ENCODE peak calls at places on chromosomes 16 and 17, in ten cellular contexts. S, Y, J, C, V, F, W, I, B and E are unnamed samples.

GRCh38 chr17:80375186-80375585 is 39.8 kb upstream of the ENDOV start:
- DNase-seq in J (no peak), Y (no peak), F (no peak), B (no peak), I (no peak), V (no peak), S (no peak), C (peak), W (no peak), E (no peak)

GRCh38 chr17:69240201-69240600 is 11.6 kb upstream of the ABCA10 start:
- DNase-seq in W (no peak), F (no peak), Y (no peak), V (no peak), C (no peak), J (no peak), I (no peak), S (no peak), B (no peak), E (no peak)

GRCh38 chr16:4940719-4941118 is 3.8 kb upstream of the PPL start:
- DNase-seq in B (no peak), W (no peak), Y (no peak), F (no peak), C (no peak), I (no peak), V (no peak), S (no peak), J (no peak), E (no peak)

GRCh38 chr17:6047966-6048365 is 22.2 kb upstream of the WSCD1 start:
- DNase-seq in V (no peak), S (no peak), F (no peak), I (no peak), C (no peak), B (no peak), W (no peak), J (no peak), Y (no peak), E (no peak)

GRCh38 chr16:14095883-14096551 is 24.9 kb downstream of the MRTFB start:
- DNase-seq in F (no peak), Y (no peak), V (no peak), I (no peak), C (no peak), S (peak), J (no peak), B (no peak), W (no peak), E (no peak)

GRCh38 chr17:49707246-49707607 is 537 bp downstream of the SLC35B1 start:
- DNase-seq in W (peak), F (no peak), I (no peak), S (no peak), B (no peak), C (no peak), V (no peak), J (no peak), Y (no peak), E (no peak)

GRCh38 chr16:89506791-89507191 is 1.4 kb upstream of the SPG7 start:
- DNase-seq in W (no peak), J (no peak), V (no peak), C (no peak), Y (no peak), S (no peak), I (peak), F (no peak), B (no peak), E (no peak)

GRCh38 chr16:3582276-3583165 is 5.3 kb upstream of the NLRC3 start:
- DNase-seq in B (no peak), S (no peak), F (no peak), J (no peak), V (no peak), W (no peak), I (peak), Y (no peak), C (no peak), E (peak)

GRCh38 chr16:909281-910000 is 61.3 kb downstream of the LMF1 start:
- DNase-seq in J (no peak), F (no peak), I (peak), S (no peak), Y (no peak), V (no peak), C (no peak), W (no peak), B (no peak), E (no peak)

DNA sequence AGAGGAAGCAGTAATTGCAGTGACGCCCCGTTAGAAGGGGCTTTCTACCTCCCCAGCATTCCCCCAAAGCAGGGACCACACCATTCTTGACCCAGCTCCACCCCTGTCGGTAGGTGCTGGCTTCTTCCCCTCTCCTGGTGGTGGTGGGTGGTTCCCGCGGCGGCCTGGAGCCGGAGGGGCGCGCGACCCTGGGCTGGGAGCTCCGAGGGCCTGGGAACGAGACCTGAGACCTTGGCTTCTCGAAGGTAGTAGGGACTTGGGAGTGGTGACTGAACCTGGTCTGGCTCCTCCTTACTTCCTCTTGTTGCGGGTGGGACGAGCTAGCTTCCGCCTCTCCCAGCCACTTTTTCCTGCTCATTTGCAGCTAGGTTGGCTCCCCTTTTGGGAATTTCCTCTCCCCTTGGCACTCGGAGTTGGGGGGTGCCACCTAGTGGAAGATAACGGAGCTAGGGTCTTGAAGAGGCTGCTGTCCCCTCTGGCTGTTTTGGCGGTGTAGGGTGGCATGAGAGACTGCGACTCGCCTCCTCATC is 460 bp downstream of the GRN start:
- DNase-seq in V (no peak), S (peak), W (peak), B (peak), C (peak), Y (peak), J (peak), I (no peak), F (peak), E (no peak)
- TF ChIP-seq CTCF in V (peak), S (peak), W (peak), B (peak), C (peak), Y (peak), J (no peak), I (peak), F (peak), E (peak)

DNA sequence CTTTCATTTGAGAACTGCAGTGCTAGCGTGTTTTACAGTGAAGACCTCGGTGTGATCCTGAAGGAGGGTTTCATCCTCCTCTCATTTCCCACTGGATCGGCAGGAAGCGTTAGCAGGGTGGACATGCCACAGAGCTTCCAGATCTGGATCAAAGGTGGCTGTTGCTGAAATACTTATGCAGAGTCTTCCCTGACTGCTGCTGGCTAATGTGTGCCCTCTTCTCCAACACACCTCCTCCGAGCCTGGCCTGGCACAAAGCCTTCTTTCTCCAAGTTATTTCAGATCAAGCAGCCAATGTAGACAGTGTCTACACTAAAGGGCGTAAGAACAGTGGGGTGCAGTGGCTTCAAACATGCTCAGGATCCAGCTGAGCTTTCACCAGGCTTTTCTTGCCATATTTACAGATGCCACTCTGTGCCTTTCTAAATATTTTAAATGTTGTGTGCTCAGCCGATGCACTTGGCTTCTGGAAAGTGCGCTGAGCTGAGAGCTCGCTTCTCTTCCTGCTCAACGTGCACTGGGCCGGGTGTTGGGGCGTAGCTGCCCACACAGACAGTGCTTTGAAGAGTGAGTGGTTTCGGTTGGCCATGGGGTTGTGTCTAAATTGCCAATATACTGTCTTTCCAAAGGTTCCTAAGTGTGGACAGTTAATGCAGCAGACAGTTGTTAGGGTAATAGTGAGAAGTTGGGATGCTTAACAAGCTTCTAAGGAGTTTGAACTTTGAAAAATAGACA is 2.1 kb downstream of the ZNF750 start:
- DNase-seq in I (no peak), C (no peak), S (no peak), F (no peak), Y (no peak), V (no peak), J (no peak), W (peak), B (no peak), E (peak)
- H3K4me3 ChIP-seq in I (peak), C (no peak), S (no peak), F (no peak), Y (no peak), V (no peak), J (no peak), W (no peak), B (peak), E (no peak)

DNA sequence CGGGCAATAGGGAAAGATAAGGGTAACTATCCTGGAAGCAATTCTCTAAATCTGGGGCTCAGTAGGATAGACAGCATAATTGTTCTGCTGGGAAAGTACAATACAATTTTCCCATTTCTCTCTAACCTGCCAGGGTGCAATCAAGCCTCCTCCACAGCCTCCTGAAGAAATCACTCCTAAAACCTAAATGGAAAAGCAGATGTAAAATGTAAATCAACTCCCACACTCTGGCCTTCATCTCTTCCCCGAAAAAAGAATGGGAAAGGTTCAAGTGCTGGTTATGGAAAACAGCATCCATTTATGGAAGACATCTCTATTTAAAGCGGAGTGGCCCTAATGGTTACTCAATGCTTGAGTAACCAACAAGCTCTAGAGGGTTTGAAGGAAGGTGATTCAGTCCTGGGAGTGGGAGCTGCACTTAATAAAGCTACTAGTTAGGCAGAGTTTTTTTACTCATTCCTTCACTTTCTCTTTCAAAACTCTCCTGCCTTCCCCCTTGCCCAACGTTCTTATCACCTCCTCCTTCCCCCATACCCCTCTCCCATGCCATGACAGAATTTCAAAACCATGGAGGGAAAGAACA is 5.1 kb downstream of the MMD start:
- DNase-seq in C (no peak), I (no peak), Y (no peak), F (no peak), J (no peak), V (no peak), S (no peak), W (no peak), B (no peak), E (no peak)
- H3K27ac ChIP-seq in C (no peak), I (no peak), Y (no peak), F (no peak), J (no peak), V (peak), S (no peak), W (peak), B (no peak), E (no peak)

DNA sequence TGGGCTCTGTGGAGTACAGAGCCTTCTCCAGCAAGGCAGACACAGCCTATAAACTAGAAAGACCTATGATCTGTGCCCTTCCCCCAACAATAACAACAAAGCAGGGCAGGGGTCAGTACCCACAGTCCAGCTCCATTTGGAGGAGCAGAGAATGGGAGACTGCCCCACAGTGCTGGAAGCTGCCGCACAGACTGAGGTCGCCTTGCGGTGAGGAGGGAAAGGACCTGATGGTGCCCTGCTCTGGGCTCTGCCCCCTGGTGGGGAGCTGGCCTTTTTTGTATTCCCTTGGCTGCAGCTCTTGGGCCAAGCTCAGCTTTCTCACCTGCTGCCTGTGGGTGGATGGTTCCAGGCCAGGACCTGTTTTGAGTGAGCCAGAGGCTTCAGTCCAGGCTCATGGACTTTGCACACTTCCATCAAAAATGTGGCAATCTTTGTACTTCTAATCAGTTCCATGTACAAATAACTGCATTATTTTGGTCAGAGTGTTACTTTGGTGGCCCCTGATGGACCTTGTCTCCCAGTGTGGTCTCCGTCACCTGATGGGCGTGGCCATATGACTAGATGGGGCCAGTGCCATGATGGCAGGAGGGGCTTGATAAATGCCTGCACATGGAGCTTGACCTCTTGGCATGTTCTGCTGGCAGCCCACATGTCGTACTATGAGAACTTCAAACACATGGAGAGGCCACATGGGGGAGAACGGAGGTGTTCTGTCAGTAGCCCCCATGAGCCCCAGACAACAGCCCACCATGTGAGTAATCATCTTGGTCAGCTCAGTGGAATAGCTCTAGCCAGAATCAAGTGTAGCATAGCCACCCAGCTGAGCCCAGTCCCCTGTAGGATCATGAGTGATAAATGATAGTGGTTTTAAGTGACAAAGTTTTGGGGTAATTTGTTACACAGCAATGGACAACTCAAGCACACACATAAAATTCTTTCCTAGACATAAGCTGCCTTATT is 24.2 kb downstream of the B9D1 start:
- DNase-seq in J (peak), V (peak), B (peak), C (no peak), F (peak), Y (no peak), S (no peak), W (peak), I (peak), E (no peak)
- TF ChIP-seq CTCF in J (peak), V (peak), B (peak), C (peak), F (peak), Y (peak), S (peak), W (peak), I (peak), E (peak)

GRCh38 chr17:64774888-64775600 is 112.9 kb upstream of the SMURF2 start:
- DNase-seq in B (no peak), C (no peak), J (no peak), F (no peak), V (peak), W (no peak), I (peak), Y (no peak), S (no peak), E (no peak)
- H3K4me3 ChIP-seq in B (no peak), C (no peak), J (no peak), F (no peak), V (no peak), W (no peak), I (no peak), Y (no peak), S (no peak), E (no peak)

GRCh38 chr16:23424292-23424958 is 28.6 kb downstream of the COG7 start:
- DNase-seq in W (no peak), C (no peak), Y (no peak), J (no peak), I (no peak), V (peak), B (peak), S (no peak), F (no peak), E (peak)
- H3K27ac ChIP-seq in W (peak), C (peak), Y (no peak), J (peak), I (peak), V (peak), B (peak), S (peak), F (no peak), E (peak)

GRCh38 chr17:57774872-57775271 is 29.8 kb upstream of the CCDC182 start:
- DNase-seq in B (no peak), F (no peak), J (no peak), Y (no peak), V (no peak), I (no peak), C (no peak), S (no peak), W (no peak), E (no peak)

GRCh38 chr17:57776366-57776765 is 31.3 kb upstream of the CCDC182 start:
- DNase-seq in I (no peak), C (no peak), B (no peak), S (no peak), W (no peak), V (no peak), Y (no peak), J (no peak), F (no peak), E (no peak)

GRCh38 chr17:57773557-57773956 is 28.5 kb upstream of the CCDC182 start:
- DNase-seq in C (no peak), J (no peak), W (no peak), S (no peak), F (no peak), V (no peak), B (no peak), Y (no peak), I (no peak), E (no peak)

GRCh38 chr17:57767561-57767960 is 22.5 kb upstream of the CCDC182 start:
- DNase-seq in I (no peak), V (no peak), C (no peak), J (no peak), S (no peak), Y (no peak), F (no peak), B (no peak), W (no peak), E (no peak)

GRCh38 chr17:57772774-57773173 is 27.7 kb upstream of the CCDC182 start:
- DNase-seq in V (no peak), J (no peak), Y (no peak), C (no peak), S (no peak), B (no peak), F (no peak), I (no peak), W (no peak), E (no peak)
- TF ChIP-seq CTCF in V (no peak), J (no peak), Y (no peak), C (no peak), S (no peak), B (no peak), F (no peak), I (no peak), W (no peak), E (no peak)

DNA sequence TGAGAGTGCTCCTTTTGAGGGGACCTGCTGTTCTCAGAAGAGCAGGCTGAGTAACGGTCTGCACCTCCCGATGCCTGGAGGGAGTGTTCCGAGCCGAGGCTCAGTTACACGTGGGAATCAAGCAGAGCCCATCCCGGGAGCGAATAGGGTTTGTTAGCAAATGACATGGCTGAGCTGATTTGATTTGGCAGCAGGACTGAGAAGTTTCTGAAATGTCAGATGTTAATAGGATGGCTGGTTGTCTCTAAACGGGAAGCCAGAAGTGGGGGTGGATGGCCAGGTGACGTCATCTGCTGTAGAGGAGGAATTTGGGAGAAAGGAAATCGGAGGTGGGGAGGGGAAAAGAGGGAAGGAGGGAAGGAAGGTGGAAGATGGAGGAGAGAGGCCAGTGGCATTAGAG is 128.0 kb downstream of the RAP1GAP2 start:
- DNase-seq in S (no peak), J (no peak), B (no peak), W (no peak), I (no peak), C (no peak), Y (no peak), V (no peak), F (no peak), E (no peak)
- H3K4me3 ChIP-seq in S (no peak), J (no peak), B (peak), W (no peak), I (no peak), C (no peak), Y (no peak), V (no peak), F (no peak), E (no peak)

DNA sequence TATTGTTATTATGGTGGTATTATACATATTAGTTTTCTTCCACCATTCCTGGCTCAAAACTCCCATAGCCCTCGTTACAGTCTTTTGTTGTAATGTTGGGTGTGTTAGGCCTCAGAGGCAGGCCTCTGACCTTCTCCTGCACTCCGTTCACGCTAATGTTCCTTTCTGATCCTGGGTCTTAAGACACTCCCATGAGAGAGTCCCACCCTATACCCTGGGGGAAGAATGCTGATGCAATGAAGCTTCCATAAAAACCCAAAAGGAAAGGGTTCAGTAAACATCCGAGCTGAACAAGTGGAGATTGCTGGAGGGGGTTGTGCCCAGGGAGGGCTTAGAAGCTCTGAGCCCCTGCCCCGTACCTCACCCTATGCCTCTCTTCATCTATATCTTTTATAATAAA is 141.3 kb upstream of the NETO2 start:
- DNase-seq in B (no peak), Y (no peak), W (no peak), I (no peak), S (no peak), J (no peak), V (no peak), C (no peak), F (no peak), E (no peak)
- H3K27ac ChIP-seq in B (no peak), Y (no peak), W (no peak), I (no peak), S (no peak), J (no peak), V (no peak), C (no peak), F (no peak), E (no peak)

DNA sequence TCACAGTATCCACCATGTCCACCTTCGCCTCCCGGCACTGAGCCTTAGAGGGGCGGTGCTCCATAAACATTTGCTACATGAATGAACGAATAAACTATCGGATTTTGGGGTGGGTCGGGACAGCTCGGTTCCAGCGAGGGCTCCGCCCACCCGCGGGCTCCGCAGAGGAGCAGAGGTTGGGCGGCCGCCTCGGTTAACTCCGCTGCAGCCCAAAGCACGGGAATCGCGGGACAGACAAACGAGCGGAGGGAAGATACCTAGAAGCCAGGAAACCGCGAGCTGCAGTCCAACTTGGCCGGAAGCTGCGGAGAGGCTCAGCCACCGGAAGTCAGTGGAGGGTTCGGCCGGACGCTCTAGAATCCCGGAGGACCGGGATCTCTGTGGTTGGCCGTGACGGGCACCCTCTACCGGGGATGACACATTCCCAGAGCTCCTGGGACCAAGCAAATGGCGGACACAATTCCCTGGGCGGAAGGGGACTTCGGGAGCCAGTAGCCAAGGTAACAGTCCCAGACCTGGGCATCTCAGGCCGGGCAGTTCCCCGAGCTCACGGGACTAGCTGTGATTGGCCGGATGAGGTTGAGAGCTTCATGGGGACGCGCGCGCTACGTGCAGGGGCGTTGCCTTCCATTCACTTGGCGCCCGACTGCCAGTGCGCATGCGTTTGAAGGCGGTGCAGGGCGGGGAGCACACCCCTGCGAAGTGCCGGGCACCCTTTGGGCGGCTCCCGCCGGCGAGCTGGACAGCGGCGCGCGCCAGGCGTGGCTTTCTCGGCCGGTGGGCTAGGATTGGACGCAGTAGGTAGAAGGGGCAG is 489 bp upstream of the MAPK7 start:
- DNase-seq in V (peak), B (peak), S (peak), C (peak), W (peak), J (peak), Y (peak), F (peak), I (peak), E (peak)
- TF ChIP-seq CTCF in V (peak), B (no peak), S (no peak), C (peak), W (no peak), J (no peak), Y (no peak), F (no peak), I (no peak), E (no peak)